ENCODE peak calls at places on chromosomes 11 and 22, in eight cellular contexts. One of them, this sample, is unnamed.

GRCh38 chr11:123251656-123252344 is 56.8 kb upstream of the CLMP start:
- DNase-seq in upper lobe of right lung: no peak
- DNase-seq in breast epithelium: no peak
- DNase-seq in caudate nucleus: no peak
- DNase-seq in PC-3: no peak
- DNase-seq in OCI-LY7: no peak
- DNase-seq in A549: no peak
- DNase-seq in left lung: no peak
- DNase-seq in this sample: no peak

GRCh38 chr22:39466228-39467006 is 9.6 kb downstream of the MGAT3 start:
- DNase-seq in upper lobe of right lung: peak
- DNase-seq in breast epithelium: no peak
- DNase-seq in caudate nucleus: no peak
- DNase-seq in PC-3: no peak
- DNase-seq in OCI-LY7: no peak
- DNase-seq in A549: no peak
- DNase-seq in left lung: no peak
- DNase-seq in this sample: no peak

GRCh38 chr11:76763573-76764348 is 19.4 kb upstream of the TSKU start:
- DNase-seq in upper lobe of right lung: no peak
- DNase-seq in breast epithelium: peak
- DNase-seq in caudate nucleus: no peak
- DNase-seq in PC-3: peak
- DNase-seq in OCI-LY7: no peak
- DNase-seq in A549: peak
- DNase-seq in left lung: no peak
- DNase-seq in this sample: peak

GRCh38 chr11:118545533-118545932 is 14.5 kb downstream of the TMEM25 start:
- DNase-seq in upper lobe of right lung: no peak
- DNase-seq in breast epithelium: no peak
- DNase-seq in caudate nucleus: no peak
- DNase-seq in PC-3: no peak
- DNase-seq in OCI-LY7: no peak
- DNase-seq in A549: no peak
- DNase-seq in left lung: no peak
- DNase-seq in this sample: no peak

GRCh38 chr11:40445391-40445790 is 1014.1 kb downstream of the LRRC4C start:
- DNase-seq in upper lobe of right lung: no peak
- DNase-seq in breast epithelium: no peak
- DNase-seq in caudate nucleus: no peak
- DNase-seq in PC-3: no peak
- DNase-seq in OCI-LY7: no peak
- DNase-seq in A549: peak
- DNase-seq in left lung: no peak
- DNase-seq in this sample: peak

GRCh38 chr11:116925050-116925449 is 87.6 kb upstream of the APOA1 start:
- DNase-seq in upper lobe of right lung: no peak
- DNase-seq in breast epithelium: no peak
- DNase-seq in caudate nucleus: no peak
- DNase-seq in PC-3: no peak
- DNase-seq in OCI-LY7: peak
- DNase-seq in A549: no peak
- DNase-seq in left lung: no peak
- DNase-seq in this sample: no peak

GRCh38 chr22:21753374-21754111 is 17.9 kb upstream of the YPEL1 start:
- DNase-seq in upper lobe of right lung: no peak
- DNase-seq in breast epithelium: no peak
- DNase-seq in caudate nucleus: no peak
- DNase-seq in PC-3: no peak
- DNase-seq in OCI-LY7: peak
- DNase-seq in A549: no peak
- DNase-seq in left lung: no peak
- DNase-seq in this sample: no peak

GRCh38 chr11:44955019-44955738 is 4.5 kb upstream of the TP53I11 start:
- DNase-seq in upper lobe of right lung: peak
- DNase-seq in breast epithelium: no peak
- DNase-seq in caudate nucleus: no peak
- DNase-seq in PC-3: peak
- DNase-seq in OCI-LY7: no peak
- DNase-seq in A549: peak
- DNase-seq in left lung: peak
- DNase-seq in this sample: no peak

GRCh38 chr11:10618490-10618889 is 50.0 kb upstream of the LYVE1 start:
- DNase-seq in upper lobe of right lung: no peak
- DNase-seq in breast epithelium: no peak
- DNase-seq in caudate nucleus: no peak
- DNase-seq in PC-3: no peak
- DNase-seq in OCI-LY7: no peak
- DNase-seq in A549: no peak
- DNase-seq in left lung: no peak
- DNase-seq in this sample: no peak

GRCh38 chr22:41532908-41533825 is 11.1 kb downstream of the POLR3H start:
- DNase-seq in upper lobe of right lung: peak
- DNase-seq in breast epithelium: no peak
- DNase-seq in caudate nucleus: peak
- DNase-seq in PC-3: peak
- DNase-seq in OCI-LY7: peak
- DNase-seq in A549: peak
- DNase-seq in left lung: peak
- DNase-seq in this sample: no peak

GRCh38 chr22:30186535-30186934 is 60.0 kb downstream of the LIF start:
- DNase-seq in upper lobe of right lung: no peak
- DNase-seq in breast epithelium: no peak
- DNase-seq in caudate nucleus: no peak
- DNase-seq in PC-3: no peak
- DNase-seq in OCI-LY7: no peak
- DNase-seq in A549: peak
- DNase-seq in left lung: no peak
- DNase-seq in this sample: no peak

GRCh38 chr11:78110351-78110750 is 29.1 kb downstream of the ALG8 start:
- DNase-seq in upper lobe of right lung: no peak
- DNase-seq in breast epithelium: no peak
- DNase-seq in caudate nucleus: no peak
- DNase-seq in PC-3: no peak
- DNase-seq in OCI-LY7: no peak
- DNase-seq in A549: no peak
- DNase-seq in left lung: no peak
- DNase-seq in this sample: peak

GRCh38 chr11:78109011-78109685 is 29.5 kb upstream of the NDUFC2 start:
- DNase-seq in upper lobe of right lung: no peak
- DNase-seq in breast epithelium: no peak
- DNase-seq in caudate nucleus: no peak
- DNase-seq in PC-3: no peak
- DNase-seq in OCI-LY7: no peak
- DNase-seq in A549: no peak
- DNase-seq in left lung: no peak
- DNase-seq in this sample: no peak

GRCh38 chr11:78112588-78113275 is 26.7 kb downstream of the ALG8 start:
- DNase-seq in upper lobe of right lung: no peak
- DNase-seq in breast epithelium: no peak
- DNase-seq in caudate nucleus: no peak
- DNase-seq in PC-3: no peak
- DNase-seq in OCI-LY7: no peak
- DNase-seq in A549: no peak
- DNase-seq in left lung: no peak
- DNase-seq in this sample: no peak

GRCh38 chr11:78110830-78111229 is 28.6 kb downstream of the ALG8 start:
- DNase-seq in upper lobe of right lung: no peak
- DNase-seq in breast epithelium: no peak
- DNase-seq in caudate nucleus: no peak
- DNase-seq in PC-3: no peak
- DNase-seq in OCI-LY7: no peak
- DNase-seq in A549: no peak
- DNase-seq in left lung: no peak
- DNase-seq in this sample: peak

DNA sequence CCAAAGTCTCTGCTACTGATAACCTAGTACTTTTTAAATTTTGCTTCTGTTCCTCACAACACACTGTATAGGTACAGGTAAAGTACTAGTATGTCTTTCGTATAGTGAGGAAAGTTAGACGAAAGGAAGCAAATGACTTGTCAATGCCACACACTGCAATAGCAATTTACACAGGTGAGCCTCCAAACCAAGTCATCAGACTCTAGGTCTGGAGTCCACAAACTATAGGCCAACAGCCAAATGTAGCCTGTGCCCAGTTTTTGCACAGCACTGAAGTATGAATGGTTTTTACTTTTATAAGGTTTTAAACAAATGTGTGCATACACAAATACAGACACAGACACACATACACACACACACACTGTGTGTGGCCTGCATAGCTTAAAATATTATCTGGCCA is 28.1 kb downstream of the ALG8 start:
- DNase-seq in upper lobe of right lung: no peak
- DNase-seq in breast epithelium: no peak
- DNase-seq in caudate nucleus: no peak
- DNase-seq in PC-3: no peak
- DNase-seq in OCI-LY7: no peak
- DNase-seq in A549: no peak
- DNase-seq in left lung: no peak
- DNase-seq in this sample: no peak
- H3K27ac ChIP-seq in upper lobe of right lung: no peak
- H3K27ac ChIP-seq in breast epithelium: no peak
- H3K27ac ChIP-seq in caudate nucleus: no peak
- H3K27ac ChIP-seq in PC-3: no peak
- H3K27ac ChIP-seq in OCI-LY7: no peak
- H3K27ac ChIP-seq in A549: no peak
- H3K27ac ChIP-seq in left lung: no peak
- H3K27ac ChIP-seq in this sample: no peak

DNA sequence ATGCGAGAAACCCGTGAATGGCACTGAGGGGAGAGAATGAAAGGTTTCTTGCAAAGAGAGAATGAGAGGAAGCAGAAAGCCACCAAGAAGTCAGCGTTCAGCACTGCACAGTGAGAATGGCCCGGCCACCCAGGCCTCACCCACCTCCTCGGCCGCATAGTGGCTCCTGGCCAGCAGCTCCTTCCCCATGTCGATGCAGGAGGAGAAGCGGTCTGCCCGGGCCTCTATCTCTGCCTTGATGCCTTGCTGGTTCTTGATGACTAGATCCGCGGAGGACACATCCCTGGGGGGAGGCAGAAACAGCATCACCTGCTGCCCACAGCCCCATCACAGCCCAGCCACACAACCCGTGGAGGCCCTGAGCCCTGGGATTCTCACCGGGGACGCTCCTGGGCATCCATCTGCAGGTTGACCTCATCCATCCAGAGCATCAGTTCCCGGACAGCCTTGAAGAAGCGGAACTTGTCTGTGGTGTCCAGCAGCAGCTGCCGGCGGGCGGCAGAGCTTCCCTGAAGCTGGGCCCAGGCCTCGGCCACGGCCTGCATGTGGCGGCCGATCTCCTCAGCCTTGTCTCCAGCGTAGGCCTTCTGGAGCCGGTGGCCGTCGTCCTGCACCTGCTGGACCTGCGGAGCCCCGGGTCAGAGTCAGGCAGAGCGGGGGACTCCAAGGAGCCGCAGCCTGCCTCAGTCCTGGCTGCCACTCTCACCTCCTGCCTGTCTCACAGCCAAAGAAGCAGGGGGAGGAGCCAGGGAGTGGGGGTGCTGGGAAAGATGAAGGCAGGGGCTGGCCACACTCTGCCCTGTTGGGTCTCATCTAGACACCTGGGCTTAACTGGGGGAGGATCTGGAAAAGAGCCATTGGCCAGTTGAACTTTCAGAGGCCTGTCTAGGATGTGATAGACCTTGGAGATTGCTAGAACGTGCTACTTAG is 12.2 kb upstream of the RBM4B start:
- DNase-seq in upper lobe of right lung: peak
- DNase-seq in breast epithelium: no peak
- DNase-seq in caudate nucleus: no peak
- DNase-seq in PC-3: no peak
- DNase-seq in OCI-LY7: no peak
- DNase-seq in A549: no peak
- DNase-seq in left lung: no peak
- DNase-seq in this sample: no peak
- H3K27ac ChIP-seq in upper lobe of right lung: no peak
- H3K27ac ChIP-seq in breast epithelium: no peak
- H3K27ac ChIP-seq in caudate nucleus: no peak
- H3K27ac ChIP-seq in PC-3: no peak
- H3K27ac ChIP-seq in OCI-LY7: no peak
- H3K27ac ChIP-seq in A549: no peak
- H3K27ac ChIP-seq in left lung: no peak
- H3K27ac ChIP-seq in this sample: no peak

DNA sequence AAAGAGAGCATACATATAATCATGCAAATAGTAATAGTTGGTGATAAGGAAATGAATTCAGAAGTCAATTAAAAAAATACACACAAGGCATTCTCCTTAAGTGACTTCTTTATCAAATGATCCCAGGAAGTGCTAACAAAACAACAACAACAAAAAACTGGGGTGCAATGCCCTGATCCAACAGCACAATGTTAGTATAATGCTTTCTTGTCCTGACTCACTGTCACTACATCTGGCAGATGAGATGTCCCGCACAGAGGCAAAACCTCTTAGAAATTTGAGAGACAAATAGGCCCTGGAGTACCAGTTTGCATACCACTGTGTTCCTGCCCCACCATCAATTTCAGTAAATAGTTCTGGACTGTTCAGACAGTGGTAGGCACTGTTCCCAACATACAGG is 11.0 kb upstream of the AMBRA1 start:
- DNase-seq in upper lobe of right lung: no peak
- DNase-seq in breast epithelium: no peak
- DNase-seq in caudate nucleus: no peak
- DNase-seq in PC-3: no peak
- DNase-seq in OCI-LY7: no peak
- DNase-seq in A549: no peak
- DNase-seq in left lung: no peak
- DNase-seq in this sample: no peak
- H3K27ac ChIP-seq in upper lobe of right lung: no peak
- H3K27ac ChIP-seq in breast epithelium: no peak
- H3K27ac ChIP-seq in caudate nucleus: peak
- H3K27ac ChIP-seq in PC-3: no peak
- H3K27ac ChIP-seq in OCI-LY7: no peak
- H3K27ac ChIP-seq in A549: no peak
- H3K27ac ChIP-seq in left lung: no peak
- H3K27ac ChIP-seq in this sample: no peak

GRCh38 chr11:29305456-29306232 is 711.2 kb downstream of the KCNA4 start:
- DNase-seq in upper lobe of right lung: no peak
- DNase-seq in breast epithelium: no peak
- DNase-seq in caudate nucleus: no peak
- DNase-seq in PC-3: no peak
- DNase-seq in OCI-LY7: no peak
- DNase-seq in A549: no peak
- DNase-seq in left lung: no peak
- DNase-seq in this sample: peak
- H3K27ac ChIP-seq in upper lobe of right lung: no peak
- H3K27ac ChIP-seq in breast epithelium: no peak
- H3K27ac ChIP-seq in caudate nucleus: no peak
- H3K27ac ChIP-seq in PC-3: no peak
- H3K27ac ChIP-seq in OCI-LY7: no peak
- H3K27ac ChIP-seq in A549: peak
- H3K27ac ChIP-seq in left lung: no peak
- H3K27ac ChIP-seq in this sample: no peak